ENCODE peak calls at places on chromosomes 5 and 9, in eight cellular contexts. B is cardiac muscle cell; V is body of pancreas; J is effector memory CD4-positive, alpha-beta T cell; N is Karpas-422; I is aorta; X is lung; F is CD8-positive, alpha-beta memory T cell. E is an unnamed sample. For H3K36me3, the result is how much of the 10 kb centered on the place peaks cover.

GRCh38 chr9:109411069-109411761 is 86.9 kb downstream of the PTPN3 start:
- DNase-seq in J (no peak), N (no peak), F (no peak), I (no peak), B (no peak), X (no peak), V (no peak), E (no peak)

GRCh38 chr5:36535837-36536236 is 70.6 kb upstream of the SLC1A3 start:
- DNase-seq in I (no peak), J (no peak), N (no peak), F (no peak), V (no peak), B (peak), X (no peak), E (no peak)

GRCh38 chr9:109297899-109298298 is 23.0 kb downstream of the EPB41L4B start:
- DNase-seq in F (no peak), V (no peak), J (no peak), B (peak), N (no peak), I (no peak), X (no peak), E (no peak)

GRCh38 chr9:77750284-77750683 is 102.2 kb upstream of the GNA14 start:
- DNase-seq in V (no peak), J (no peak), X (no peak), F (no peak), N (no peak), B (no peak), I (no peak), E (no peak)

GRCh38 chr9:113567361-113568080 is 104.0 kb downstream of the RGS3 start:
- DNase-seq in X (no peak), I (peak), N (no peak), V (no peak), J (no peak), B (no peak), F (no peak), E (no peak)

GRCh38 chr5:74865293-74865798 is 841 bp downstream of the FAM169A start:
- DNase-seq in B (no peak), X (no peak), V (no peak), J (no peak), I (no peak), N (no peak), F (no peak), E (no peak)

GRCh38 chr5:169577966-169578365 is 5.6 kb upstream of the SPDL1 start:
- DNase-seq in X (no peak), V (no peak), B (peak), I (no peak), J (no peak), F (no peak), N (peak), E (no peak)

GRCh38 chr5:6407547-6408259 is 29.4 kb upstream of the MED10 start:
- DNase-seq in F (no peak), B (no peak), X (no peak), J (no peak), V (no peak), I (no peak), N (no peak), E (no peak)

GRCh38 chr9:114223564-114224246 is 68.4 kb downstream of the COL27A1 start:
- DNase-seq in N (no peak), X (no peak), V (peak), I (no peak), F (no peak), B (peak), J (no peak), E (no peak)

GRCh38 chr5:126137771-126138474 is 285.3 kb upstream of the GRAMD2B start:
- DNase-seq in F (no peak), N (no peak), X (no peak), V (no peak), B (peak), I (no peak), J (no peak), E (no peak)

GRCh38 chr9:76372345-76372744 is 21.9 kb downstream of the RFK start:
- DNase-seq in B (peak), J (no peak), N (no peak), F (no peak), I (no peak), V (no peak), X (no peak), E (no peak)

GRCh38 chr9:76373173-76373771 is 21.0 kb downstream of the RFK start:
- DNase-seq in F (no peak), B (peak), V (peak), X (no peak), J (no peak), N (no peak), I (no peak), E (no peak)

GRCh38 chr9:76374702-76375543 is 19.3 kb downstream of the RFK start:
- DNase-seq in N (no peak), X (peak), V (peak), B (peak), I (peak), J (no peak), F (no peak), E (peak)

GRCh38 chr9:76371901-76372300 is 22.3 kb downstream of the RFK start:
- DNase-seq in F (no peak), X (no peak), I (no peak), V (no peak), J (no peak), N (no peak), B (peak), E (no peak)

DNA sequence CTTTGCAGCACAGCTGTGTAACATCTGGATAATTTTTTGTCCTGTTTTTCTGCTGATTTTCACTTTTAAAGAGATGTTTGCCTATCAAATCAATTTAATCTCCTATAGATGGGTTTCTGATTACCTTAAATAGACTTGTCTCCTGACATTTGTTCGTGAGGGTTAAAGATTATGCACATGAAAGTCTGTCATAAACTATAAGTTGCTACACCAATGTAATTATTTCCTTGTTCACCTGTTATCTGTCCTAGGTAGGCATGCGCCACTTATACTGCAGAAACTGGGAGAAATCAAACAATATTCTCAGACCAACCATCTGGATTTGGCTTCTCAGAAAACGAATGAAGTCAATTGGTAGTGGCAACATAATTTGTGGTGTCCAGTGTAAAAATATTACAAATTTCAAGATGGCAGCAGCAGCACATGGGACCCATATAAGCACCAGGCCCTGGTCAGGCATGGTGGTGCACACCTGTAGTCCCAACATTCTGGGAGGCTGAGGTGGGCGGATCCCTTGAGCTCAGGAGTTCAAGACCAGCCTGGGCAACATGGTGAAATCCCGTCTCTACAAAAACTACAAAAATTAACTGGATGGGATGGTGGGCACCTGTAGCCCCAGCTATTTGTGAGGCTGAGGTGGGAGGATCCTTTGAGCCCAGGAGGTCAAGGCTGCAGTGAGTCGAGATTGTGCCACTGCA is 20.3 kb downstream of the RFK start:
- DNase-seq in V (no peak), F (no peak), X (no peak), N (no peak), I (no peak), J (no peak), B (no peak), E (no peak)
- H3K27ac ChIP-seq in V (peak), F (no peak), X (no peak), N (no peak), I (no peak), J (no peak), B (no peak), E (no peak)

GRCh38 chr5:65588694-65589093 is 25.6 kb downstream of the PPWD1 start:
- DNase-seq in J (no peak), F (no peak), B (no peak), X (no peak), V (no peak), I (no peak), N (no peak), E (no peak)
- H3K36me3 ChIP-seq in J (half or more), F (under half), B (half or more), X (under half), V (under half), I (under half), N (half or more), E (half or more)

GRCh38 chr9:135901826-135902225 is 5.5 kb downstream of the CAMSAP1 start:
- DNase-seq in X (no peak), J (no peak), I (no peak), V (no peak), B (no peak), F (no peak), N (no peak), E (peak)

GRCh38 chr9:135905380-135906282 is 1.7 kb downstream of the CAMSAP1 start:
- DNase-seq in J (no peak), N (peak), V (no peak), F (no peak), X (no peak), I (no peak), B (no peak), E (no peak)

GRCh38 chr9:135903358-135903656 is 4.0 kb downstream of the CAMSAP1 start:
- DNase-seq in V (no peak), B (no peak), I (no peak), X (no peak), F (no peak), N (no peak), J (no peak), E (no peak)

GRCh38 chr9:135902655-135903357 is 4.5 kb downstream of the CAMSAP1 start:
- DNase-seq in F (no peak), X (no peak), V (no peak), J (no peak), I (no peak), N (no peak), B (no peak), E (no peak)

DNA sequence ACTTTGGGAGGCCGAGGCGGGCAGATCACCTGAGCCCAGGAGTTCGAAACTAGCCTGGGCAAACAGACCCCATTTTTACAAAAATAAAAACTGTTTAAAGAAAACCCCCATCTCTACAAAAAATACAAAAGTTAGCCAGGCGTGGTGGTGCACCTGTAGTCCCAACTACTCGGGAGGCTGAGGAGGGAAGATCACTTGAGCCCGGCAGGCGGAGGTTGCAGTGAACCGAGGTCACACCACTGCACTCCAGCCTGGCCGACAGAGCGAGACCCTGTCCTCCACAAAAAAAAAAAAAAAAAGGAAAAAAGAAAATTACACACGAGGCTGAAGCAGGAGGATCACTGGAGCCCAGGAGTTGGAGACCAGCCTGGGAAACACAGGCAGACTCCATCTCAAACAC is 3.2 kb downstream of the CAMSAP1 start:
- DNase-seq in I (no peak), V (no peak), F (no peak), B (no peak), X (no peak), J (no peak), N (no peak), E (no peak)
- H3K27ac ChIP-seq in I (no peak), V (no peak), F (no peak), B (no peak), X (no peak), J (no peak), N (no peak), E (no peak)

DNA sequence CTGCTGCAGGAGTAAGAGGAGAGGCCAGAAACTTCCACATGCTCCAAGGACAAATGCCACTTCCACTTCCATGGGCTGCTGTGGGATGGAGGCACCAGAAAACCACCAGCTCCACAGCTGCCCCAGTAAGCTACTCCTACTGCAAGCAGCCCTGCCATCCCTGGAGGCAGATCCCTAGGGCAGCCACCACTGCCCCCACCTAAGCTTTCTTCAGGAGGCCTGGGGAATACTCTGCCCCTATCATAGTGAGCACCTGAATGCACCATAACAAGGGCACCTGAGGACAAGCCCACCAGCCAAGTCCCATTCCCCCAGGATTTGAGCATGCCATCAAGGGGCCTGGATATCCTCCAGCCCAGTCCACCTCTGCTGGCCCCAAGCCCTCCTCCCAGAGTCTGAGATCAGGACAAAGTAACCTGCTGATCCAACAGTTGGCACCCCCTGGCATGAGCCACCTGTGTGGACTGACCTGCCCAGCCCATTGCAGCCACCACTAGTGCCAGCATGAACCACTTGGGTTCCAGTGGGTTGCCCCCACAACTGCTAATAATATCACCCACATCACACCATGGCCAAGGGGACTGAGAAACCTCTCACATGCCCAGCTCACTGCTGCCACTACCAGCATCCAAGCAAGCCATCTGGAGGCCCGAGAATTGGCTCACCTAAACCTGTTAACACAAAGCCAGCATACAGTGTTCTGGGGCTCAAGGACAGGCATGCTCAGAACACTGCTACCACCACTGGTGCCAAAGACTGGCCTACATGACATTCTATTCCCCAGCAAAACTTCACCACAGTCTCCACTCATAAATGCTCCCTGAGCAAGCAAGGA is 480.1 kb downstream of the CDH12 start:
- DNase-seq in X (no peak), B (no peak), N (no peak), V (no peak), F (no peak), J (no peak), I (peak), E (no peak)
- H3K36me3 ChIP-seq in X (under half), B (under half), N (under half), V (under half), F (under half), J (under half), I (under half), E (under half)

DNA sequence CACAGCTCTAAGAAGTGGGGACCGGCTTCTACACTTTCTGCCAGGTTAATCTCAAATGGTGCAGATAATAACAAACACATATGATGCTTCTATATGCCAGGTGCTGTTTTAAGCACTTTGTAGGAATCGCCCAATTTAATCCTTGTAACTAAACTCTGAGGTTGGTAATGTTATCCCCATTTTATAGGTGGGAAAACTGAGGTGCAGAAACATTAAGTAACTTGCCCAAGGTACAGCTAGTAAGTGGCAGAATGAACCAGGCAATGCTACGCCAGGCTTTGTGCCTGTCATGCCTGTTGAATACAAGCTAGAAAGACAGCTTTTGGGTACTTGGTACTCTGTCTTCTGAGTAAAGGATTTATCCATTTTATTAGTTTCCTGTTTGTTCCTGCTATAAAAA is 19.7 kb downstream of the IQGAP2 start:
- DNase-seq in B (no peak), V (no peak), X (no peak), I (no peak), N (no peak), J (no peak), F (no peak), E (no peak)
- H3K27ac ChIP-seq in B (no peak), V (no peak), X (no peak), I (no peak), N (no peak), J (no peak), F (no peak), E (no peak)

DNA sequence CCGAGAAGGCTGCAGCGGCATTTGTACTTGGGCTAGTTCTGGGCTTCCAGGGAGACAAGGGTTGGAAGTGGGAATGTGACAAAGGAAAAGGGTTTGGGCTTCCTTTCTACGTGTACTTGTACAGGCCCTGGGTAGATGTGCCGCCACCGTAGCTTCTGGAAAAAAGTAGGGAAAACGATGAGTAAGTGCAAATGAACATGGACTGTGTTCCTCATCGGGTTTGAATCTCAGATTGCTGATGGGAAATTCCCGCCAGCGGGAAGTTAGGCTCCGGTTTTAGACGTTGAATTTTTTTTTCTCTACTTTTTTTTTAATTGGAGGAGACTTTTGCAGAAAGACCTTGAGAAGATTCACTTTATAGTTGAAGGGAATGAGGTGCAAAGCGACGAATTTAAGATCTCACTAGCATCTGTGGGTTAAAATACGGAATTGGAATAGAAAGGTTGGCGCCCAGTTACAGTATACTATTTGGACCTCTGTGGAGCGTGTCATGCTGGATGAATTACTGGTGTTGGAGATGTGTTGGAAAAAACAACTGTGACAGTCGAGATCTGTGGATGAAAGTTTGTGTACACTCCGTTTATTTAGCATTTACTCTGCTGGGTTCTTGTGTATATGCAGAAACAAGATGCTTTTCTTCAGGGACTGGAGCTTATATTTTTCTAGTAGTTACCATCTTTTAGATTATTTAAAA is 1.3 kb downstream of the G3BP1 start:
- DNase-seq in N (no peak), J (no peak), I (no peak), F (no peak), V (peak), B (peak), X (no peak), E (no peak)
- H3K36me3 ChIP-seq in N (under half), J (under half), I (under half), F (under half), V (under half), B (under half), X (under half), E (under half)

GRCh38 chr5:123659495-123659894 is 147.5 kb downstream of the CSNK1G3 start:
- DNase-seq in I (no peak), V (no peak), X (no peak), B (no peak), J (no peak), N (no peak), F (no peak), E (no peak)
- H3K27ac ChIP-seq in I (no peak), V (no peak), X (no peak), B (no peak), J (no peak), N (no peak), F (no peak), E (no peak)

GRCh38 chr9:137107312-137107921 is 7.1 kb downstream of the DPP7 start:
- DNase-seq in I (no peak), V (no peak), X (no peak), F (no peak), B (no peak), N (peak), J (no peak), E (no peak)
- H3K36me3 ChIP-seq in I (under half), V (under half), X (half or more), F (under half), B (under half), N (under half), J (half or more), E (under half)

DNA sequence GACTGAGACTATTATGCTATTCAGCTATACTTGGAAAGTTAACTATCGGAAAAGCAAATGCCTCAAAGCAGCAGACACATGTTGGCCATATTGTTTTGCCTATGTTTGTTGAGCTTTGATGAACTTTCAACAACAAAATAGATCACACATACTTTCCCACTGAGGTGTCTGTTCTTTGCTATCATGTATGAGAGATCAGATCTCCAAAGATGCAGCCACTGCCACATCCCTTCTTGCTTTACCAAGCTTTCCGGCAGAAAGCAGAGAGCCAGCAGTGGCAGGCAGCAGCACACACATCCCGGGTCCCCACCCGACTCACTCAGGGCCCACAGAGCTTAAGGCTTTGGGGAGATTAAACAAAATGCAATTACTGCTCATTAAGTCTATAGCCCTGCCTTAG is 18.8 kb downstream of the ZBTB5 start:
- DNase-seq in V (no peak), N (no peak), I (no peak), B (no peak), F (no peak), X (no peak), J (no peak), E (peak)
- H3K27ac ChIP-seq in V (no peak), N (no peak), I (no peak), B (peak), F (no peak), X (no peak), J (no peak), E (no peak)

GRCh38 chr5:10262121-10262774 is 12.2 kb downstream of the CCT5 start:
- DNase-seq in J (no peak), F (no peak), I (no peak), N (no peak), B (peak), V (no peak), X (no peak), E (peak)
- H3K36me3 ChIP-seq in J (half or more), F (half or more), I (under half), N (half or more), B (half or more), V (under half), X (under half), E (half or more)

E was measured in WERI-Rb-1.